ENCODE peak calls at places on chromosomes 11 and 22, in four cellular contexts. One of them, this sample, is unnamed.

GRCh38 chr11:12692238-12693074 is 18.2 kb downstream of the TEAD1 start:
- DNase-seq in WTC11: no peak
- DNase-seq in K562: no peak
- DNase-seq in HepG2: peak
- DNase-seq in this sample: peak

GRCh38 chr11:129348813-129349212 is 26.8 kb upstream of the BARX2 start:
- DNase-seq in WTC11: no peak
- DNase-seq in K562: no peak
- DNase-seq in HepG2: no peak
- DNase-seq in this sample: no peak

GRCh38 chr22:26798433-26799065 is 141.2 kb downstream of the MIAT start:
- DNase-seq in WTC11: peak
- DNase-seq in K562: no peak
- DNase-seq in HepG2: no peak
- DNase-seq in this sample: no peak

GRCh38 chr11:71383461-71383860 is 64.7 kb downstream of the DHCR7 start:
- DNase-seq in WTC11: no peak
- DNase-seq in K562: no peak
- DNase-seq in HepG2: no peak
- DNase-seq in this sample: no peak

GRCh38 chr11:45304111-45304991 is 18.2 kb upstream of the SYT13 start:
- DNase-seq in WTC11: no peak
- DNase-seq in K562: no peak
- DNase-seq in HepG2: no peak
- DNase-seq in this sample: no peak

GRCh38 chr11:69508974-69509373 is 27.5 kb downstream of the LINC01488 start:
- DNase-seq in WTC11: no peak
- DNase-seq in K562: no peak
- DNase-seq in HepG2: no peak
- DNase-seq in this sample: no peak

GRCh38 chr11:76266269-76266668 is 60.0 kb upstream of the WNT11 start:
- DNase-seq in WTC11: no peak
- DNase-seq in K562: no peak
- DNase-seq in HepG2: no peak
- DNase-seq in this sample: no peak

GRCh38 chr11:124536520-124536919 is 6.9 kb downstream of the OR8B12 start:
- DNase-seq in WTC11: peak
- DNase-seq in K562: no peak
- DNase-seq in HepG2: peak
- DNase-seq in this sample: no peak

GRCh38 chr22:25833091-25833490 is 91.1 kb downstream of the MYO18B start:
- DNase-seq in WTC11: no peak
- DNase-seq in K562: no peak
- DNase-seq in HepG2: no peak
- DNase-seq in this sample: no peak

GRCh38 chr11:119892311-119892808 is 163.4 kb upstream of the NECTIN1 start:
- DNase-seq in WTC11: no peak
- DNase-seq in K562: no peak
- DNase-seq in HepG2: no peak
- DNase-seq in this sample: no peak

GRCh38 chr22:50578776-50579310 is 616 bp upstream of the CPT1B start:
- DNase-seq in WTC11: no peak
- DNase-seq in K562: no peak
- DNase-seq in HepG2: no peak
- DNase-seq in this sample: no peak

GRCh38 chr22:27602390-27602789 is 199.2 kb downstream of the MN1 start:
- DNase-seq in WTC11: peak
- DNase-seq in K562: peak
- DNase-seq in HepG2: no peak
- DNase-seq in this sample: peak

GRCh38 chr11:94895451-94895850 is 77.9 kb downstream of the CWC15 start:
- DNase-seq in WTC11: no peak
- DNase-seq in K562: peak
- DNase-seq in HepG2: no peak
- DNase-seq in this sample: no peak

GRCh38 chr11:3615998-3616397 is 25.8 kb downstream of the ART5 start:
- DNase-seq in WTC11: no peak
- DNase-seq in K562: no peak
- DNase-seq in HepG2: no peak
- DNase-seq in this sample: no peak

GRCh38 chr11:77876045-77876444 is 55.1 kb downstream of the AAMDC start:
- DNase-seq in WTC11: no peak
- DNase-seq in K562: no peak
- DNase-seq in HepG2: no peak
- DNase-seq in this sample: no peak

GRCh38 chr11:62546244-62546936 is at the start of gene AHNAK:
- DNase-seq in WTC11: peak
- DNase-seq in K562: peak
- DNase-seq in HepG2: no peak
- DNase-seq in this sample: peak

GRCh38 chr11:79610678-79611077 is 169.8 kb upstream of the TENM4 start:
- DNase-seq in WTC11: peak
- DNase-seq in K562: no peak
- DNase-seq in HepG2: no peak
- DNase-seq in this sample: no peak
- TF ChIP-seq ELF4 in WTC11: no peak
- TF ChIP-seq ELF4 in K562: no peak
- TF ChIP-seq ELF4 in HepG2: no peak
- TF ChIP-seq ELF4 in this sample: no peak

GRCh38 chr11:63944987-63945386 is 6.2 kb downstream of the NAA40 start:
- DNase-seq in WTC11: no peak
- DNase-seq in K562: no peak
- DNase-seq in HepG2: peak
- DNase-seq in this sample: no peak
- TF ChIP-seq ELF4 in WTC11: no peak
- TF ChIP-seq ELF4 in K562: no peak
- TF ChIP-seq ELF4 in HepG2: no peak
- TF ChIP-seq ELF4 in this sample: no peak

GRCh38 chr11:118086913-118087768 is at the start of gene SMIM35:
- DNase-seq in WTC11: no peak
- DNase-seq in K562: no peak
- DNase-seq in HepG2: no peak
- DNase-seq in this sample: no peak

GRCh38 chr11:118081241-118081958 is 4.5 kb downstream of the TMPRSS4 start:
- DNase-seq in WTC11: no peak
- DNase-seq in K562: no peak
- DNase-seq in HepG2: no peak
- DNase-seq in this sample: no peak

GRCh38 chr11:118082880-118083543 is 3.8 kb downstream of the SMIM35 start:
- DNase-seq in WTC11: no peak
- DNase-seq in K562: no peak
- DNase-seq in HepG2: no peak
- DNase-seq in this sample: no peak

GRCh38 chr11:118084656-118085055 is 2.1 kb downstream of the SMIM35 start:
- DNase-seq in WTC11: no peak
- DNase-seq in K562: no peak
- DNase-seq in HepG2: no peak
- DNase-seq in this sample: no peak

DNA sequence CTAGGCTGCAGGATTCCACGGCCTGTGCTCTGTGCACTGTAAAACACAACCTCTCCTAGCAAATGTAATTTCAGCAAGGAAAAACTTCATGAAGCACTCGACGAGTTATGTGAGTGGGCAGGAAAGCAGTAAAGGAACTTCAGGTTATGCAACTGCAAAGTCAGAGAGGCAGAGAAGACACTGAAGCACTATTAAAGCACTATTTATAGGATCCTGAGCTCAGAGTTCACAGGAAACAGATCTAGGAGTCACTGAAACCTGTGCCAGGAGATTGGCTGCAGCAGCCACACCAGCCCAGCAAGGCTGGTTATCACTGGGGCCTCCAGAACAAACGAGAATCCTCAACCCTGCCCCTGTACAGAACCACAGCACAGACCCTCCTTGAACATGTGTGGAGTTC is 2.5 kb downstream of the SMIM35 start:
- DNase-seq in WTC11: no peak
- DNase-seq in K562: no peak
- DNase-seq in HepG2: peak
- DNase-seq in this sample: no peak
- TF ChIP-seq ELF4 in WTC11: no peak
- TF ChIP-seq ELF4 in K562: no peak
- TF ChIP-seq ELF4 in HepG2: no peak
- TF ChIP-seq ELF4 in this sample: no peak

GRCh38 chr11:14974723-14975587 is 2.8 kb upstream of the CALCA start:
- DNase-seq in WTC11: peak
- DNase-seq in K562: peak
- DNase-seq in HepG2: peak
- DNase-seq in this sample: peak

GRCh38 chr11:14977481-14977880 is 5.3 kb upstream of the CALCA start:
- DNase-seq in WTC11: no peak
- DNase-seq in K562: no peak
- DNase-seq in HepG2: no peak
- DNase-seq in this sample: no peak

GRCh38 chr11:14981507-14981906 is 9.4 kb upstream of the CALCA start:
- DNase-seq in WTC11: no peak
- DNase-seq in K562: no peak
- DNase-seq in HepG2: no peak
- DNase-seq in this sample: no peak

GRCh38 chr11:14980854-14981253 is 8.7 kb upstream of the CALCA start:
- DNase-seq in WTC11: no peak
- DNase-seq in K562: no peak
- DNase-seq in HepG2: no peak
- DNase-seq in this sample: no peak
- TF ChIP-seq ELF4 in WTC11: no peak
- TF ChIP-seq ELF4 in K562: no peak
- TF ChIP-seq ELF4 in HepG2: no peak
- TF ChIP-seq ELF4 in this sample: no peak

GRCh38 chr11:10072841-10073240 is 221.2 kb downstream of the SBF2 start:
- DNase-seq in WTC11: no peak
- DNase-seq in K562: no peak
- DNase-seq in HepG2: no peak
- DNase-seq in this sample: no peak
- TF ChIP-seq ELF4 in WTC11: no peak
- TF ChIP-seq ELF4 in K562: no peak
- TF ChIP-seq ELF4 in HepG2: no peak
- TF ChIP-seq ELF4 in this sample: no peak

DNA sequence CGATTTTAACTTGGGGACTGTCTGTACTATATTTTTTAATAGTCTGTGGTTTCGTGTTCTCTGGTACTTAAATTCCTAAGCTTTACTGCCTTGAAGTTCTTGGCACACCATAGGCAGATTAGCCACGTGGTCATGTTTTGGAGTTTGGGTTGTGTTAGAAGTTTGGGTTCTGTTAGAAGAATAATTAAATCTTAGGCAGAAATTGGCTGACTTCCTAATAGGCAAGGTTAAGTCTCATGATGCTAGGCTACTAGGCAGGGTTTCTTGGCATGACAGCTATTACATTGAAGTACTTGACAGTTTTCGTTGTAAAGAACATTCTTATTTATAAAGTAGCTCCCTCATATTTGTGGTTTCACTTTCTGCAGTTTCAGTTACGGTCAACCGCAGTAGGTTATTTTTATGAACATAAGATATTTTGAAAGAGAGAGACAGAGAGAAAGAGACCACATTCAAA is 30.0 kb upstream of the MMP7 start:
- DNase-seq in WTC11: no peak
- DNase-seq in K562: no peak
- DNase-seq in HepG2: no peak
- DNase-seq in this sample: no peak
- TF ChIP-seq ELF4 in WTC11: no peak
- TF ChIP-seq ELF4 in K562: no peak
- TF ChIP-seq ELF4 in HepG2: no peak
- TF ChIP-seq ELF4 in this sample: no peak

DNA sequence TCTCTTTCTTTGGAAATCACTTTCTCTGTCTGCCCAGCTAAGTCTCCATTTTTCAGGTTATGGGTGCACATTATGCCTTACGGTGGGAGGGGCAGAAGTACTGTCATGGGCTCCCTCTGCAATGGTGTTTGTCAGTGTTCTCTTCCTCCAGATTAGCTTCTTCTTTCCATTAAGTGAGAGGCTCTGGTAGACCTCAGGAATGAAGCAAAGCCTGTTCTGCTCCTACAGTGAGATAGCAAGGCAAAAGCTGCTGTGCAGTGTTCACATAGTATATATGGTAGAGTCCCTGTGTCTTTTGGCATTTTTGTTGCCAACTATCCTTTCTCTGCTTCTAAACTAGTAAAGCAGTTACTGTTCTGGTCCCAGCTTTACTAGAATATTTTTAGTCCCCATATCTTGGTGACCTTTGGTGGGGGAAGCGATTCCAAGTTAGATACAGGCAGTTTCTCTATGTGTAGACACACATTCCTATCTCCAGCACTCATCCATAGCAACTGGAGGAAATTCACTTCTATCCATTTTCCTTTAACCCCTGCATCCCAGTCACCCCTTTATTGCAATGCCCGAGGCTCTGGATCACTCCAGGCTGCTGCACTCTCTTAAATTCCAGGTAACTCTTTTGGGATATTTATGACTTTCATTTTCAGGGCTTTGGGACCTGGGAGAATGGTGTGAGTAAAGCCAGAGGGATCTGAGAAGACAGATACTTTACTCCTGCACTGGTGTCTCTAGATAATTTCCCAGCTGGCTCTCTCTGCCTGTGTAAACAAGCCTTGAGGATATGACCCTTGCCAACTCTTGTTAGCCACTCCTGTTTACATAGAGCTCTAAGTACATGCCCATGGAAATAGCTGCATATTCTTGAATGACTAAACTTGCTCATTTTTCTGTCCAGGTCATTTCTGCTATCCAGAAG is 3.9 kb upstream of the TRIM34 start:
- DNase-seq in WTC11: no peak
- DNase-seq in K562: no peak
- DNase-seq in HepG2: peak
- DNase-seq in this sample: no peak
- TF ChIP-seq ELF4 in WTC11: no peak
- TF ChIP-seq ELF4 in K562: no peak
- TF ChIP-seq ELF4 in HepG2: no peak
- TF ChIP-seq ELF4 in this sample: no peak

GRCh38 chr11:46307785-46308341 is 30.4 kb downstream of the CREB3L1 start:
- DNase-seq in WTC11: peak
- DNase-seq in K562: no peak
- DNase-seq in HepG2: no peak
- DNase-seq in this sample: no peak

GRCh38 chr11:46309669-46310288 is 32.3 kb downstream of the CREB3L1 start:
- DNase-seq in WTC11: no peak
- DNase-seq in K562: peak
- DNase-seq in HepG2: no peak
- DNase-seq in this sample: no peak

GRCh38 chr11:46306296-46306853 is 28.9 kb downstream of the CREB3L1 start:
- DNase-seq in WTC11: no peak
- DNase-seq in K562: no peak
- DNase-seq in HepG2: no peak
- DNase-seq in this sample: no peak

GRCh38 chr11:46307369-46307768 is 29.9 kb downstream of the CREB3L1 start:
- DNase-seq in WTC11: no peak
- DNase-seq in K562: no peak
- DNase-seq in HepG2: no peak
- DNase-seq in this sample: no peak

GRCh38 chr11:46308632-46309419 is 31.4 kb downstream of the CREB3L1 start:
- DNase-seq in WTC11: peak
- DNase-seq in K562: peak
- DNase-seq in HepG2: peak
- DNase-seq in this sample: peak
- TF ChIP-seq ELF4 in WTC11: no peak
- TF ChIP-seq ELF4 in K562: no peak
- TF ChIP-seq ELF4 in HepG2: no peak
- TF ChIP-seq ELF4 in this sample: no peak

GRCh38 chr11:96105197-96105895 is 181.4 kb upstream of the MTMR2 start:
- DNase-seq in WTC11: no peak
- DNase-seq in K562: no peak
- DNase-seq in HepG2: peak
- DNase-seq in this sample: no peak
- TF ChIP-seq ELF4 in WTC11: no peak
- TF ChIP-seq ELF4 in K562: no peak
- TF ChIP-seq ELF4 in HepG2: no peak
- TF ChIP-seq ELF4 in this sample: no peak

This sample was measured in HEK293T.